ENCODE peak calls at places on chromosome 21, in eight cellular contexts. I is brain microvascular endothelial cell; F is neural progenitor cell; B is GM10248; A is AG09309; T is CD8-positive, alpha-beta T cell; C is neural crest cell; W is HFFc6. Y is an unnamed sample.

GRCh38 chr21:41687633-41688032 is 79.2 kb downstream of the RIPK4 start:
- DNase-seq in C (no peak), I (no peak), T (no peak), W (peak; percentile 4), A (no peak), F (no peak), B (no peak), Y (no peak)

GRCh38 chr21:18069875-18070274 is 174.8 kb upstream of the CHODL start:
- DNase-seq in T (no peak), B (no peak), I (no peak), A (no peak), W (no peak), C (no peak), F (no peak), Y (no peak)

GRCh38 chr21:17438642-17439041 is 74.2 kb upstream of the CXADR start:
- DNase-seq in I (no peak), A (no peak), T (no peak), F (peak; percentile 92), B (no peak), W (no peak), C (peak; percentile 18), Y (no peak)

GRCh38 chr21:33478858-33479678 is 706 bp downstream of the TMEM50B start:
- DNase-seq in A (no peak), F (peak; percentile 73), I (no peak), W (peak; percentile 23), C (peak; percentile 8), T (peak; percentile 53), B (peak; percentile 65), Y (peak; percentile 76)

GRCh38 chr21:38323721-38324591 is 67.2 kb downstream of the KCNJ15 start:
- DNase-seq in A (peak; percentile 99), T (no peak), I (peak; percentile 75), B (no peak), C (no peak), F (peak; percentile 6), W (peak; percentile 97), Y (no peak)

GRCh38 chr21:30257773-30258172 is 25.0 kb downstream of the KRTAP24-1 start:
- DNase-seq in F (peak; percentile 75), C (no peak), B (no peak), A (no peak), I (peak; percentile 49), W (no peak), T (no peak), Y (no peak)

GRCh38 chr21:22356663-22357062 is 1358.5 kb downstream of the NCAM2 start:
- DNase-seq in W (no peak), T (no peak), F (no peak), C (no peak), A (no peak), B (no peak), I (no peak), Y (no peak)

GRCh38 chr21:24939288-24939687 is 668.0 kb downstream of the MRPL39 start:
- DNase-seq in F (no peak), B (no peak), C (no peak), A (no peak), T (no peak), I (no peak), W (no peak), Y (no peak)

GRCh38 chr21:38910390-38911008 is 104.8 kb downstream of the ETS2 start:
- DNase-seq in B (no peak), W (no peak), A (no peak), T (no peak), F (no peak), I (no peak), C (no peak), Y (no peak)

GRCh38 chr21:45406801-45407628 is 2.0 kb downstream of the COL18A1 start:
- DNase-seq in W (no peak), T (no peak), F (peak; percentile 77), B (no peak), C (no peak), I (no peak), A (no peak), Y (no peak)
- TF ChIP-seq CTCF in W (no peak), T (no peak), F (peak; percentile 47), B (no peak), C (peak; percentile 12), I (peak; percentile 41), A (peak; percentile 5), Y (no peak)

DNA sequence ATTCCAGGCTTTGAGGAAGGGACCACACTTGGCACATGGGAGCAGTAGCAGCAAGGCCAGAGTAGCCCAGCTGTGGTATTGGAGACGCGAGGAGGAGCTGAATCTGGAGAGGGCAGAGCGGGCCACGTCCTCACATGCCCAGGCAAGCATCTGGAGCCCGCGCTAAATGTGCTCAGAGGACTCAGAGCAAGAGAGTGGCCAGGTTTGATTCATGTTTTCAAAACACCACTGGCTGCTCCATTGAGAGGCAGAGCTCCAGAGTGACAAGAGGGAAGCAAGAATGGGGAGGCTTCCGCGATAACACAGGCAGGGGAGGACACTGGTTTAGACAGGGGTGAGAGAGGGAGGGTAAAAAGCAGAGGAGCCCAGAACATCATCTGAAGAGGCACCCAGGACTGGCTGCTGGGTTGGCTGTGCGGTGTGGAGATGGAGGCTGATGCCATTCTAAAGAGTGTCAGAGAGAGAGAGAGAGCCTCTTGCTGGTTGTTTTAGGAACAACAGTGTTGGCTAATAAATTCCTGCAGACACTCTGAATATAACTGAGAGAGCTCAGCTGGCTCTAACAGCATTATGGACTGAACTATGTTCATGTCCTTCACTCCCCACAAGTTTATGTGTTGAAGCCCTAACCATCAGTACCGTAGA is 32.3 kb downstream of the RCAN1 start:
- DNase-seq in C (peak; percentile 9), F (peak; percentile 55), T (no peak), A (no peak), W (peak; percentile 64), B (peak; percentile 64), I (peak; percentile 47), Y (peak; percentile 68)
- TF ChIP-seq CTCF in C (peak; percentile 59), F (peak; percentile 55), T (no peak), A (peak; percentile 71), W (peak; percentile 78), B (peak; percentile 33), I (peak; percentile 74), Y (peak; percentile 41)

GRCh38 chr21:36706951-36707762 is 8.2 kb downstream of the SIM2 start:
- DNase-seq in B (no peak), A (no peak), W (peak; percentile 3), F (peak; percentile 77), T (no peak), C (no peak), I (no peak), Y (peak; percentile 42)

GRCh38 chr21:36704281-36704957 is 5.5 kb downstream of the SIM2 start:
- DNase-seq in W (no peak), T (no peak), B (peak; percentile 26), F (peak; percentile 57), A (no peak), C (no peak), I (no peak), Y (peak; percentile 37)

GRCh38 chr21:36704958-36705678 is 6.2 kb downstream of the SIM2 start:
- DNase-seq in C (no peak), W (no peak), B (peak; percentile 21), F (peak; percentile 47), A (no peak), I (no peak), T (no peak), Y (peak; percentile 44)

GRCh38 chr21:36706482-36706852 is 7.6 kb downstream of the SIM2 start:
- DNase-seq in C (no peak), W (no peak), A (no peak), B (no peak), T (no peak), I (no peak), F (no peak), Y (no peak)

GRCh38 chr21:36705679-36706481 is 7.0 kb downstream of the SIM2 start:
- DNase-seq in I (no peak), W (no peak), F (peak; percentile 72), C (no peak), A (no peak), B (no peak), T (no peak), Y (peak; percentile 33)
- TF ChIP-seq CTCF in I (peak; percentile 41), W (peak; percentile 34), F (peak; percentile 57), C (no peak), A (peak; percentile 15), B (no peak), T (no peak), Y (no peak)

GRCh38 chr21:32457360-32457840 is 44.9 kb downstream of the EVA1C start:
- DNase-seq in C (no peak), F (no peak), W (no peak), A (no peak), I (no peak), T (no peak), B (no peak), Y (no peak)
- TF ChIP-seq CTCF in C (no peak), F (no peak), W (no peak), A (peak; percentile 17), I (peak; percentile 22), T (no peak), B (no peak), Y (no peak)